ENCODE peak calls at places on chromosomes 4 and X, in four cellular contexts. J is GM23248, C is H7, S is pancreas. E is an unnamed sample.

GRCh38 chr4:90080116-90080515 is 47.1 kb upstream of the CCSER1 start:
- DNase-seq in S (no peak), C (no peak), J (no peak), E (no peak)

GRCh38 chrX:151711154-151711553 is 4.7 kb upstream of the FATE1 start:
- DNase-seq in C (no peak), J (no peak), S (no peak), E (no peak)

GRCh38 chrX:69210513-69211065 is 45.3 kb upstream of the PJA1 start:
- DNase-seq in J (no peak), C (no peak), S (no peak), E (peak)

GRCh38 chr4:6109842-6110560 is 90.3 kb downstream of the JAKMIP1 start:
- DNase-seq in C (peak), J (no peak), S (no peak), E (no peak)

GRCh38 chrX:13647709-13648212 is 5.2 kb upstream of the TCEANC start:
- DNase-seq in J (no peak), C (no peak), S (peak), E (no peak)

GRCh38 chr4:30962949-30963348 is 242.8 kb downstream of the PCDH7 start:
- DNase-seq in S (no peak), J (no peak), C (no peak), E (no peak)

GRCh38 chrX:69300323-69300722 is 135.1 kb upstream of the PJA1 start:
- DNase-seq in J (no peak), S (no peak), C (no peak), E (no peak)

GRCh38 chr4:53852343-53852742 is 212.1 kb downstream of the CHIC2 start:
- DNase-seq in J (no peak), C (no peak), S (no peak), E (peak)

GRCh38 chr4:169757575-169758184 is at the start of gene HPF1:
- DNase-seq in J (peak), S (peak), C (peak), E (peak)

GRCh38 chr4:4857809-4858508 is 1.5 kb upstream of the MSX1 start:
- DNase-seq in J (no peak), S (no peak), C (peak), E (no peak)

GRCh38 chr4:128393111-128393704 is 105.6 kb upstream of the PGRMC2 start:
- DNase-seq in J (peak), C (no peak), S (no peak), E (peak)

GRCh38 chr4:145179201-145179860 is 1.1 kb downstream of the OTUD4 start:
- DNase-seq in S (peak), C (peak), J (peak), E (peak)

GRCh38 chr4:76993787-76994641 is 44.5 kb downstream of the SEPTIN11 start:
- DNase-seq in C (no peak), S (no peak), J (no peak), E (peak)

GRCh38 chrX:101957174-101957573 is 25.3 kb upstream of the ZMAT1 start:
- DNase-seq in C (no peak), S (no peak), J (no peak), E (no peak)

E was measured in EH.